ENCODE peak calls at places on chromosomes 4 and X, in eight cellular contexts. A, E, U, M, O, B, T and D are unnamed samples.

GRCh38 chr4:112938461-112939058 is 110.9 kb upstream of the ANK2 start:
- DNase-seq in A (peak; percentile 33), E (peak; percentile 69), U (no peak), M (peak; percentile 20), O (peak; percentile 53), B (no peak), T (peak; percentile 71), D (peak; percentile 78)

GRCh38 chr4:142549726-142550463 is 296.2 kb downstream of the INPP4B start:
- DNase-seq in A (no peak), E (peak; percentile 85), U (no peak), M (no peak), O (no peak), B (no peak), T (peak; percentile 52), D (peak; percentile 81)

GRCh38 chr4:76782837-76783236 is 115.1 kb downstream of the SOWAHB start:
- DNase-seq in A (no peak), E (peak; percentile 75), U (no peak), M (no peak), O (no peak), B (no peak), T (peak; percentile 77), D (peak; percentile 80)

GRCh38 chr4:19925516-19925915 is 326.2 kb upstream of the SLIT2 start:
- DNase-seq in A (no peak), E (no peak), U (no peak), M (no peak), O (no peak), B (no peak), T (no peak), D (no peak)

GRCh38 chrX:136063340-136064079 is 78.3 kb downstream of the SLC9A6 start:
- DNase-seq in A (no peak), E (peak; percentile 37), U (no peak), M (no peak), O (peak; percentile 7), B (peak; percentile 58), T (peak; percentile 52), D (peak; percentile 13)

GRCh38 chr4:33060873-33061542 is 2340.8 kb downstream of the PCDH7 start:
- DNase-seq in A (peak; percentile 41), E (peak; percentile 66), U (no peak), M (peak; percentile 45), O (peak; percentile 16), B (peak; percentile 47), T (peak; percentile 67), D (peak; percentile 31)

GRCh38 chr4:172344266-172344772 is 531.1 kb downstream of the GALNTL6 start:
- DNase-seq in A (no peak), E (no peak), U (no peak), M (no peak), O (no peak), B (no peak), T (no peak), D (no peak)

GRCh38 chrX:39438603-39439602 is 637.6 kb downstream of the MID1IP1 start:
- DNase-seq in A (no peak), E (no peak), U (no peak), M (no peak), O (no peak), B (no peak), T (no peak), D (no peak)

GRCh38 chr4:119659576-119659975 is 31.0 kb upstream of the PDE5A start:
- DNase-seq in A (no peak), E (no peak), U (no peak), M (peak; percentile 79), O (no peak), B (no peak), T (peak; percentile 94), D (peak; percentile 85)

GRCh38 chrX:119516157-119516702 is 48.0 kb downstream of the SLC25A5 start:
- DNase-seq in A (peak; percentile 83), E (peak; percentile 70), U (no peak), M (peak; percentile 32), O (peak; percentile 75), B (no peak), T (peak; percentile 77), D (peak; percentile 72)

GRCh38 chr4:45033676-45034410 is 307.5 kb upstream of the GNPDA2 start:
- DNase-seq in A (no peak), E (no peak), U (no peak), M (no peak), O (no peak), B (no peak), T (no peak), D (no peak)

GRCh38 chr4:153065286-153065685 is 129.2 kb downstream of the FHDC1 start:
- DNase-seq in A (no peak), E (no peak), U (no peak), M (no peak), O (no peak), B (no peak), T (no peak), D (no peak)

GRCh38 chrX:40922307-40922706 is 162.9 kb upstream of the USP9X start:
- DNase-seq in A (peak; percentile 44), E (peak; percentile 63), U (no peak), M (no peak), O (peak; percentile 57), B (no peak), T (peak; percentile 55), D (peak; percentile 66)

GRCh38 chr4:71187399-71188196 is 151.2 kb upstream of the SLC4A4 start:
- DNase-seq in A (no peak), E (no peak), U (no peak), M (no peak), O (no peak), B (peak; percentile 58), T (peak; percentile 51), D (peak; percentile 42)

GRCh38 chrX:2677764-2678163 is 13.3 kb upstream of the CD99 start:
- DNase-seq in A (no peak), E (peak; percentile 99), U (peak; percentile 84), M (peak; percentile 93), O (no peak), B (peak; percentile 89), T (peak; percentile 99), D (peak; percentile 99)

GRCh38 chr4:165031436-165032211 is at the start of gene TRIM60:
- DNase-seq in A (no peak), E (no peak), U (no peak), M (no peak), O (no peak), B (no peak), T (no peak), D (no peak)

GRCh38 chr4:5721923-5722322 is 10.9 kb downstream of the EVC start:
- DNase-seq in A (no peak), E (no peak), U (no peak), M (no peak), O (no peak), B (no peak), T (no peak), D (no peak)

GRCh38 chr4:144740316-144740715 is 94.4 kb downstream of the HHIP start:
- DNase-seq in A (no peak), E (peak; percentile 33), U (no peak), M (peak; percentile 41), O (no peak), B (no peak), T (no peak), D (peak; percentile 23)

GRCh38 chr4:84324850-84325249 is 174.2 kb downstream of the NKX6-1 start:
- DNase-seq in A (no peak), E (no peak), U (no peak), M (no peak), O (no peak), B (no peak), T (no peak), D (peak; percentile 1)

GRCh38 chrX:78979789-78980464 is 34.7 kb downstream of the P2RY10 start:
- DNase-seq in A (peak; percentile 8), E (peak; percentile 15), U (no peak), M (no peak), O (peak; percentile 77), B (no peak), T (no peak), D (no peak)

GRCh38 chr4:153488719-153489384 is 22.7 kb downstream of the TMEM131L start:
- DNase-seq in A (no peak), E (no peak), U (no peak), M (no peak), O (peak; percentile 91), B (peak; percentile 77), T (no peak), D (no peak)

GRCh38 chr4:84070293-84070692 is 428.8 kb downstream of the NKX6-1 start:
- DNase-seq in A (no peak), E (no peak), U (no peak), M (no peak), O (no peak), B (no peak), T (no peak), D (no peak)

GRCh38 chr4:106329027-106329618 is 12.8 kb downstream of the AIMP1 start:
- DNase-seq in A (peak; percentile 21), E (peak; percentile 60), U (no peak), M (no peak), O (peak; percentile 35), B (no peak), T (peak; percentile 60), D (peak; percentile 70)

GRCh38 chrX:123493857-123494256 is 239.0 kb downstream of the THOC2 start:
- DNase-seq in A (no peak), E (no peak), U (no peak), M (no peak), O (no peak), B (no peak), T (no peak), D (no peak)
- H3K4me3 ChIP-seq in A (no peak overlapping the region), E (no peak overlapping the region), U (no peak overlapping the region), M (no peak overlapping the region), O (no peak overlapping the region), B (no peak overlapping the region), T (no peak overlapping the region), D (no peak overlapping the region)

DNA sequence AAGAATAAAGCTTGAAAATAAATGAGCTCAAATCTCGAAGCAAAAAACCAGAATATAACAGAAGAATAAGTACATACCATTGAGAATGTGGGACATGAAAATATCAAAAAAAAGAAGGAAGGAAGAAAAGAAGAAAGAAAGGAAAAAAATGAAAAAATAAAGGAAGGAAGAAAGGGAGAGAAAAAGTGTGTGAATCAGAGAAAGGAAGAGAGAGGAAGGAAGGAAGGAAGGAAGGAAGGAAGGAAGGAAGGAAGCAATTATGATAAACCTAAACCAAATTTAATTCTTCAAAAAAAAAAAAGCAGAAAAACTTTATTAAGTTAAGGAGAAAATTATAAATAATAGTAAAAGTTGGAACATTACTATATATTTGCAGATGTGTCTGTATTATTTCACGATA is 949.8 kb downstream of the NLGN4X start:
- DNase-seq in A (no peak), E (no peak), U (no peak), M (no peak), O (no peak), B (no peak), T (no peak), D (no peak)
- TF ChIP-seq CTCF in A (no peak), E (no peak), U (no peak), M (no peak), O (no peak), B (no peak), T (no peak), D (no peak)

DNA sequence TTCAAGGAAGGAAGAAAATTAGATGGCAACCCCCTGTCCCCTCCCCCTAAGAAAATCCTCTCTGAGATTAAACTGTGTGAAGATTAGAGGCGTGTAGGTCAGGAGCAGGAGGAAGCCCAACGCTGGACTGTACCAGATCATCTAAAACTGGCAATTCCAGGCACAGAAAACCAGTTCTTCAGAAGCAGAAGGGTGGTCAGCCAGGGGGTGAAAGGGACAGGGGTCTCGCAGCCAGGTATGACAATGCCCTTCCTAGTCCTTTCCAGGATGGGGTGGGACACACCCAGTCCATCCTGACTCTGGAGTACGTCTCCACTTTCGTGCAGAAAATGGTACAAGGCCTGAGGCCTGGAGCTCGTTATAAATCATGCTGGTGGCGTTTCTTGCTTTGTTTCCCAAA is 3.3 kb upstream of the RHOH start:
- DNase-seq in A (no peak), E (no peak), U (no peak), M (no peak), O (no peak), B (no peak), T (no peak), D (no peak)
- H3K4me3 ChIP-seq in A (peak overlapping the region; percentile 79), E (no peak overlapping the region), U (no peak overlapping the region), M (no peak overlapping the region), O (peak overlapping the region; percentile 87), B (no peak overlapping the region), T (no peak overlapping the region), D (no peak overlapping the region)

GRCh38 chr4:17762705-17763104 is 18.7 kb downstream of the FAM184B start:
- DNase-seq in A (peak; percentile 23), E (peak; percentile 74), U (no peak), M (no peak), O (peak; percentile 43), B (no peak), T (peak; percentile 44), D (peak; percentile 50)
- TF ChIP-seq CTCF in A (peak; percentile 45), E (peak; percentile 37), U (no peak), M (peak; percentile 39), O (peak; percentile 29), B (peak; percentile 26), T (peak; percentile 35), D (peak; percentile 27)